ENCODE peak calls at places on chromosomes 3 and 15, in six cellular contexts. K, A, R, H, M and U are unnamed samples. For H3K9me3, the result is how much of the 10 kb centered on the place peaks cover.

GRCh38 chr3:124558898-124559649 is 171.2 kb upstream of the UMPS start:
- DNase-seq in H (peak), A (no peak), M (no peak), K (no peak), R (peak), U (peak)

GRCh38 chr3:188006726-188007393 is 147.1 kb upstream of the LPP start:
- DNase-seq in K (no peak), R (peak), A (no peak), M (no peak), H (peak), U (no peak)

GRCh38 chr3:172592898-172593669 is 69.9 kb upstream of the TNFSF10 start:
- DNase-seq in K (no peak), A (no peak), H (no peak), M (no peak), R (no peak), U (no peak)

GRCh38 chr3:26652157-26652556 is 29.6 kb downstream of the LRRC3B start:
- DNase-seq in K (no peak), M (peak), H (peak), A (no peak), R (peak), U (no peak)

GRCh38 chr3:120039642-120040610 is 54.3 kb downstream of the GSK3B start:
- DNase-seq in M (peak), R (no peak), A (no peak), H (no peak), K (no peak), U (no peak)

GRCh38 chr15:101174152-101174920 is 77.5 kb downstream of the CHSY1 start:
- DNase-seq in M (no peak), H (no peak), R (no peak), K (no peak), A (no peak), U (no peak)

GRCh38 chr3:43638594-43639447 is 17.0 kb upstream of the ANO10 start:
- DNase-seq in K (no peak), M (peak), A (peak), H (no peak), R (no peak), U (peak)

GRCh38 chr3:168802761-168803160 is 707.0 kb upstream of the GOLIM4 start:
- DNase-seq in R (no peak), A (no peak), K (no peak), M (no peak), H (no peak), U (no peak)

GRCh38 chr3:59407425-59407824 is 357.6 kb upstream of the CFAP20DC start:
- DNase-seq in R (no peak), A (no peak), K (no peak), H (no peak), M (no peak), U (no peak)

GRCh38 chr3:138812806-138813205 is 21.9 kb downstream of the PIK3CB start:
- DNase-seq in M (no peak), A (no peak), R (no peak), H (no peak), K (no peak), U (no peak)

GRCh38 chr3:80114694-80115093 is 346.9 kb upstream of the ROBO1 start:
- DNase-seq in K (no peak), A (no peak), M (no peak), H (no peak), R (no peak), U (no peak)

GRCh38 chr3:186821429-186822367 is 15.4 kb upstream of the RFC4 start:
- DNase-seq in K (no peak), M (peak), H (no peak), R (no peak), A (no peak), U (no peak)

GRCh38 chr15:60392601-60392985 is 5.2 kb downstream of the ANXA2 start:
- DNase-seq in A (no peak), H (no peak), K (no peak), M (no peak), R (no peak), U (no peak)

GRCh38 chr3:10248984-10249748 is 907 bp downstream of the TATDN2 start:
- DNase-seq in A (peak), M (peak), K (peak), H (no peak), R (peak), U (peak)

GRCh38 chr15:32849769-32850668 is 132.2 kb downstream of the GREM1 start:
- DNase-seq in K (no peak), H (no peak), R (no peak), A (no peak), M (no peak), U (no peak)

GRCh38 chr3:108342829-108343478 is 46.6 kb downstream of the HHLA2 start:
- DNase-seq in A (no peak), H (no peak), R (no peak), M (no peak), K (no peak), U (no peak)

GRCh38 chr3:13018039-13018431 is 55.2 kb downstream of the IQSEC1 start:
- DNase-seq in M (peak), R (peak), H (no peak), A (peak), K (no peak), U (no peak)

GRCh38 chr15:60534546-60534945 is 55.6 kb upstream of the ICE2 start:
- DNase-seq in H (no peak), K (no peak), M (no peak), A (no peak), R (no peak), U (no peak)

GRCh38 chr3:131304890-131305289 is 76.7 kb upstream of the NUDT16 start:
- DNase-seq in H (no peak), K (no peak), M (no peak), R (no peak), A (no peak), U (no peak)

GRCh38 chr3:37905987-37906674 is 44.5 kb downstream of the CTDSPL start:
- DNase-seq in K (no peak), H (peak), M (no peak), A (no peak), R (no peak), U (no peak)
- H3K27ac ChIP-seq in K (no peak), H (peak), M (no peak), A (peak), R (peak), U (no peak)

GRCh38 chr15:65577129-65577996 is 33.6 kb downstream of the INTS14 start:
- DNase-seq in A (no peak), H (no peak), M (no peak), K (no peak), R (no peak), U (no peak)
- TF ChIP-seq CTCF in A (no peak), H (no peak), M (no peak), K (no peak), R (no peak), U (no peak)

GRCh38 chr3:177179281-177180067 is 17.8 kb downstream of the TBL1XR1 start:
- DNase-seq in K (no peak), H (no peak), M (no peak), R (no peak), A (no peak), U (no peak)
- H3K9me3 ChIP-seq in K (under half), H (under half), M (under half), R (under half), A (under half), U (under half)

GRCh38 chr3:8713901-8714759 is 19.5 kb upstream of the CAV3 start:
- DNase-seq in R (no peak), A (no peak), H (no peak), M (peak), K (no peak), U (no peak)
- H3K27ac ChIP-seq in R (no peak), A (no peak), H (no peak), M (no peak), K (no peak), U (no peak)

DNA sequence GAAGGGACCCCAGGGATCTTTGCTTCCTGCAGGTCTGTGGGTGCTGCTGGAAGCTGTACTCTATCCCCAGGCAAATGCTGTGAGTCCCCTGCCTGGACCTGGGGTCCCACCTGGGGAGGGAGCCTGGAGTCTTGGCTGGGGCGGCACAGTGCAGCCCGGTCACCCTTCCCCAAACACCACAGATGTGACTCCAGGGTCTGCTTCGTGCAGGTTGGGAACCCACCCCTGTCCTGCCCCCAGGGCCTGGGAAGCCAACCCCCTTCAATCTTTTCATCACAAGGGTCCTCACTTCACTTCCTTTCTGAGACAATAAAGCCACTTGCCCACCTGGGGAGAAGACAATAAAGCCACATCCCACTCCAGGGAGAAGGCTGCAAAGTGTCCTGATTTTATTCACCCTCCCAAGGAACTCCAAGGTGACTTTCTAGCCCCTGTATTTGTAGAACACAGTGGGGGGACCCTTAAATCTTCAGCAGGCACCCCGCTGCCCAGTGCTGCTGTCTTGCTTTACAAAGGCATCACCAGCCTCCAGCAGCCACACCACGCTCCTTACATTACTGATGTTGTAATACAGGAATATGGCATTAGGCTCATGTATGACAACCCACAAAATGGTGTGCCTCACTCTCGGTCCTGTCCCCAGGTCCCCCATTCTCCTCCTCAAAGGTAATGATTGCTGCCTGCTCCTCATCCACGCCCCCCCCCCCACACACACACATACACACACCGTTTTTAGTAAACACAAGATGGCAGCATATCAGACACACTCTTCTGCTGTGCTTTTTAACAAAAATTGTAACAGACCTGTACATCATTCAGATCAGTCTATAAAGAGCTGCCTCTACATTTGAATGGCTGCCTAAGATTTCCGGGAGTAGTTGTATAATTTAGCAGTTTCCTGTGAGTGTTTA is 9.9 kb downstream of the C3orf22 start:
- DNase-seq in M (no peak), H (peak), K (peak), R (no peak), A (peak), U (peak)
- TF ChIP-seq CTCF in M (no peak), H (no peak), K (no peak), R (no peak), A (no peak), U (no peak)

DNA sequence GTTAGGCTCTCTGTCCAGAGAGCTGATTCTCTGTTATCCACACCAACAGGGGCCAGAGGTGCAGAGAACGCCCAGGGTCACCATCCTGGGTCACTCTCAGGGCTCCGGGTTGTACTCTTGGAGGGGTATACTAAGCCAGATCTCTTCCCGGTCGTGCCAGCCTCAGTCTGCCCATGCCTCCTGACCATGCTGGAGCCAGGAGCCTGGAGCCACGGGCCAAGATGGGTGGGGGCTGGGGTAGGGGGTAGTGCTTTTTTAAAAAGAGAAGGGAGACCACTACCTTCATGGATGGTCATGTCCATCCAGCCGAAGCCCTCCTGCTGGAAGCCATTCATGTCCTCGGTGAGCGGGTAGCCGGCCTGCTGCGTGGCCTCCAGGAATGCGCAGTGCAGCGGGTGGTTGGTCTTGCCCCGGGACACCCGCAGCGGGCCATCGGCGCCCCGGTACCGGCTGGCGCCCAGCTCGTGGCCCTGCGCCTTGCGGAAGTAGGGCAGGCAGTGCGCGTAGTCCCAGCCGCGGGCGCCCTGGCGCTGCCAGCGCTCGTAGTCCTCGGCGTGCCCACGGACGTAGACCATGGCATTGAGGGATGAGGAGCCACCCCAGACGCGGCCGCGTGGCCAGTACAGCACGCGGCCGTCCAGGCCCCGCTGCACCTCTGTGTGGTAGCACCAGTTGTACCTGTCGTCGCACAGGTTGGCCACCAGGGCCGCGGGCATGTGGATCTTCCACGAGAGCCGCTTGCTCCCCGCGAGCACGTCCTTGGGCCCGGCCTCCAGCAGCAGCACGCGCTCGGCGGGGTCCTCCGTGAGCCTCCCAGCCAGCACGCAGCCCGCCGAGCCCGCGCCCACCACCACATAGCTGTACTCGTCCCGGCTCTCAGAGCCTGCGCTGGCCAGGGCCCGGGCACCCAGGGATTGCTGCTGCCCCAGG is 22.9 kb downstream of the CHDH start:
- DNase-seq in M (no peak), A (peak), K (no peak), H (no peak), R (no peak), U (no peak)
- H3K9me3 ChIP-seq in M (under half), A (under half), K (under half), H (under half), R (under half), U (under half)

GRCh38 chr15:63043391-63044076 is 987 bp downstream of the TPM1 start:
- DNase-seq in R (peak), H (peak), A (peak), K (no peak), M (peak), U (peak)
- H3K27ac ChIP-seq in R (peak), H (peak), A (peak), K (no peak), M (peak), U (peak)

GRCh38 chr15:99909914-99910313 is 176.7 kb upstream of the LYSMD4 start:
- DNase-seq in K (no peak), R (no peak), M (peak), H (no peak), A (no peak), U (no peak)
- TF ChIP-seq CTCF in K (no peak), R (no peak), M (peak), H (no peak), A (no peak), U (no peak)

GRCh38 chr15:24962880-24963279 is 8.1 kb downstream of the SNRPN start:
- DNase-seq in K (no peak), A (no peak), M (no peak), R (no peak), H (no peak), U (no peak)
- H3K9me3 ChIP-seq in K (half or more), A (half or more), M (under half), R (under half), H (under half), U (half or more)